ENCODE peak calls at places on chromosomes 11 and 22, in ten cellular contexts. Q, A, L, C, I, P, B, G, U and D are unnamed samples.

GRCh38 chr11:67032830-67033555 is 10.1 kb downstream of the SYT12 start:
- DNase-seq in Q (peak; percentile 54), A (peak; percentile 91), L (no peak), C (peak; percentile 81), I (no peak), P (no peak), B (peak; percentile 71), G (no peak), U (no peak), D (no peak)

GRCh38 chr11:126415128-126415527 is 59.6 kb downstream of the ST3GAL4 start:
- DNase-seq in Q (peak; percentile 76), A (no peak), L (no peak), C (peak; percentile 63), I (no peak), P (no peak), B (no peak), G (no peak), U (peak; percentile 85), D (peak; percentile 91)

GRCh38 chr11:122754553-122755322 is 83.6 kb upstream of the CRTAM start:
- DNase-seq in Q (no peak), A (no peak), L (peak; percentile 41), C (no peak), I (peak; percentile 27), P (no peak), B (no peak), G (peak; percentile 59), U (no peak), D (no peak)

GRCh38 chr22:20080776-20081654 is 974 bp downstream of the DGCR8 start:
- DNase-seq in Q (peak; percentile 45), A (no peak), L (peak; percentile 17), C (no peak), I (peak; percentile 45), P (peak; percentile 32), B (peak; percentile 30), G (peak; percentile 40), U (no peak), D (no peak)

GRCh38 chr11:131025421-131026126 is 109.3 kb upstream of the SNX19 start:
- DNase-seq in Q (no peak), A (no peak), L (peak; percentile 17), C (no peak), I (no peak), P (no peak), B (no peak), G (no peak), U (no peak), D (no peak)

GRCh38 chr11:61042537-61042936 is 59.8 kb upstream of the CD5 start:
- DNase-seq in Q (no peak), A (no peak), L (no peak), C (no peak), I (no peak), P (no peak), B (no peak), G (no peak), U (no peak), D (no peak)

GRCh38 chr11:61477734-61478148 is 30.8 kb upstream of the LRRC10B start:
- DNase-seq in Q (no peak), A (no peak), L (peak; percentile 61), C (peak; percentile 52), I (peak; percentile 69), P (no peak), B (peak; percentile 60), G (peak; percentile 67), U (no peak), D (no peak)

GRCh38 chr11:75563978-75564552 is 2.0 kb downstream of the SERPINH1 start:
- DNase-seq in Q (peak; percentile 69), A (peak; percentile 93), L (peak; percentile 82), C (peak; percentile 68), I (peak; percentile 74), P (no peak), B (no peak), G (peak; percentile 95), U (peak; percentile 78), D (peak; percentile 92)

GRCh38 chr11:129828301-129828836 is 12.7 kb downstream of the TMEM45B start:
- DNase-seq in Q (no peak), A (no peak), L (no peak), C (no peak), I (no peak), P (peak; percentile 77), B (peak; percentile 56), G (no peak), U (no peak), D (no peak)

GRCh38 chr11:35553831-35554230 is 28.4 kb upstream of the PAMR1 start:
- DNase-seq in Q (no peak), A (no peak), L (no peak), C (no peak), I (no peak), P (no peak), B (no peak), G (no peak), U (no peak), D (no peak)

GRCh38 chr11:2093575-2094353 is 45.4 kb downstream of the IGF2 start:
- DNase-seq in Q (no peak), A (no peak), L (no peak), C (no peak), I (no peak), P (no peak), B (no peak), G (no peak), U (peak; percentile 81), D (no peak)

GRCh38 chr11:46901156-46901555 is 17.2 kb downstream of the LRP4 start:
- DNase-seq in Q (no peak), A (no peak), L (no peak), C (no peak), I (no peak), P (no peak), B (no peak), G (peak; percentile 66), U (no peak), D (no peak)

GRCh38 chr22:20943104-20943933 is 23.7 kb upstream of the AIFM3 start:
- DNase-seq in Q (no peak), A (no peak), L (no peak), C (no peak), I (no peak), P (no peak), B (no peak), G (no peak), U (no peak), D (no peak)

GRCh38 chr11:61922539-61922938 is 5.2 kb upstream of the RAB3IL1 start:
- DNase-seq in Q (peak; percentile 75), A (peak; percentile 87), L (no peak), C (peak; percentile 45), I (no peak), P (no peak), B (no peak), G (peak; percentile 97), U (peak; percentile 78), D (peak; percentile 83)

GRCh38 chr11:85595285-85595884 is 31.8 kb downstream of the DLG2 start:
- DNase-seq in Q (no peak), A (no peak), L (peak; percentile 45), C (no peak), I (no peak), P (peak; percentile 17), B (no peak), G (peak; percentile 72), U (no peak), D (no peak)

GRCh38 chr22:39117585-39118191 is 20.6 kb downstream of the APOBEC3H start:
- DNase-seq in Q (no peak), A (no peak), L (peak; percentile 74), C (no peak), I (peak; percentile 71), P (no peak), B (peak; percentile 81), G (peak; percentile 64), U (no peak), D (no peak)
- TF ChIP-seq CTCF in Q (peak; percentile 29), A (peak; percentile 58), L (peak; percentile 53), C (peak; percentile 55), I (peak; percentile 48), P (peak; percentile 31), B (peak; percentile 61), G (peak; percentile 69), U (peak; percentile 55), D (no peak)

GRCh38 chr22:42296381-42296853 is 26.0 kb upstream of the TCF20 start:
- DNase-seq in Q (no peak), A (no peak), L (no peak), C (peak; percentile 42), I (no peak), P (no peak), B (peak; percentile 37), G (peak; percentile 66), U (peak; percentile 76), D (no peak)
- TF ChIP-seq CTCF in Q (no peak), A (no peak), L (no peak), C (peak; percentile 12), I (no peak), P (peak; percentile 5), B (peak; percentile 20), G (peak; percentile 66), U (peak; percentile 33), D (no peak)

GRCh38 chr11:89503422-89503821 is 12.2 kb upstream of the NOX4 start:
- DNase-seq in Q (no peak), A (no peak), L (no peak), C (no peak), I (no peak), P (no peak), B (no peak), G (no peak), U (no peak), D (no peak)

GRCh38 chr11:89504270-89504669 is 13.1 kb upstream of the NOX4 start:
- DNase-seq in Q (no peak), A (no peak), L (no peak), C (no peak), I (no peak), P (no peak), B (no peak), G (no peak), U (no peak), D (no peak)

GRCh38 chr11:89508544-89508943 is 17.4 kb upstream of the NOX4 start:
- DNase-seq in Q (no peak), A (no peak), L (no peak), C (no peak), I (no peak), P (no peak), B (no peak), G (no peak), U (no peak), D (no peak)
- TF ChIP-seq CTCF in Q (no peak), A (no peak), L (no peak), C (no peak), I (no peak), P (no peak), B (no peak), G (no peak), U (no peak), D (no peak)

DNA sequence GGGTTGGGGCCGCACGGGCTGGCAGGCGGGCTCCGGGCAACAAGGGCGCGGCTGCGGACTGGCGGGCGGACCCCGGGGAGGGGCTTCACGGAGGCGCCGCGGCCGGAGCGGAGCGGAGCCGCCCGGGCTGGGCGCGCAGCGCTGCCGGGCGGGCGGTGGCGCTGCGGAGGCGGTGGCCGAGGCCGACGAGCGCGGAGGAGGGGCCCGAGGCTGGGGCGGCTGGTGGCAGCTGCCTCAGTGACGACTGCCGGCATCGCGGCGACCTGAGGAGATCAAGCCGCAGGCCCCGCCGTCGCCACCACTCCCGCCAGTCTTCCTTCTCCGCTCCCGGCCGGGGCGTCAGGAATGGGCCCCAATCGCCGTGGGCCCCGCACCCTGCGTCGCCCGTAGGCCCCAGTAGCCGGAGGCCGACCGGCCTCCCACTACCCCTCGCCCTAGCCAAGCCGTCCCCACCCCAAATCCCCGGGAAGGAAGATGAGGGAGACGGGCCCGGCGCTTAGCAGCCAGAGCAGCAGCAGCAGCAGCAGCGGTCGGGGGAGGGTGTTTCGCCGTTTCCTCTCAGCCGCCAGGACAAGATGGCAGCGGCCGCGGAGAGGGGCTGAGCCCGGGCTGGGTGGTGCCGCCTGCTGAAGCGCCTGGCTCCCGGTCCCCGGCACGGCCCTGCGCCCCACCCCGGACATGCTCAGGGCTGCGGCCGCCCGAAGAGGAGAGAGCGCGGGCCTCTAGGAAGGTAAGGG is at the start of gene HIPK3:
- DNase-seq in Q (peak; percentile 89), A (peak; percentile 96), L (peak; percentile 93), C (peak; percentile 82), I (peak; percentile 89), P (no peak), B (peak; percentile 91), G (peak; percentile 97), U (peak; percentile 94), D (peak; percentile 88)
- TF ChIP-seq CTCF in Q (no peak), A (peak; percentile 46), L (peak; percentile 16), C (peak; percentile 61), I (no peak), P (peak; percentile 74), B (no peak), G (peak; percentile 31), U (peak; percentile 44), D (no peak)